ENCODE peak calls at places on chromosomes 2 and 18, in five cellular contexts. R, F, U, T and Q are unnamed samples.

GRCh38 chr18:75475228-75475627 is 47.7 kb upstream of the SMIM21 start:
- DNase-seq in R (no peak), F (peak), U (no peak), T (no peak), Q (no peak)

GRCh38 chr2:3238951-3239841 is 138.4 kb downstream of the EIPR1 start:
- DNase-seq in R (no peak), F (no peak), U (no peak), T (peak), Q (no peak)

GRCh38 chr18:10140928-10141327 is 227.1 kb downstream of the VAPA start:
- DNase-seq in R (no peak), F (no peak), U (no peak), T (no peak), Q (no peak)

GRCh38 chr18:13437801-13438506 is 219.4 kb downstream of the LDLRAD4 start:
- DNase-seq in R (no peak), F (no peak), U (no peak), T (no peak), Q (no peak)

GRCh38 chr2:225282858-225283693 is 116.4 kb upstream of the NYAP2 start:
- DNase-seq in R (peak), F (peak), U (no peak), T (peak), Q (peak)

GRCh38 chr2:127771756-127772155 is 39.2 kb downstream of the WDR33 start:
- DNase-seq in R (no peak), F (no peak), U (no peak), T (no peak), Q (no peak)

GRCh38 chr2:39668576-39668975 is 2.9 kb downstream of the TMEM178A start:
- DNase-seq in R (no peak), F (no peak), U (no peak), T (no peak), Q (no peak)

GRCh38 chr2:582792-583528 is 94.2 kb downstream of the TMEM18 start:
- DNase-seq in R (no peak), F (no peak), U (peak), T (no peak), Q (no peak)

GRCh38 chr18:55096261-55097026 is 137.2 kb upstream of the CCDC68 start:
- DNase-seq in R (peak), F (peak), U (no peak), T (peak), Q (peak)

GRCh38 chr2:216698895-216699294 is 3.5 kb upstream of the IGFBP5 start:
- DNase-seq in R (no peak), F (peak), U (no peak), T (peak), Q (peak)

GRCh38 chr18:50218432-50219197 is 23.7 kb upstream of the MYO5B start:
- DNase-seq in R (peak), F (peak), U (no peak), T (peak), Q (peak)

GRCh38 chr18:57797209-57797651 is 5.9 kb downstream of the ATP8B1 start:
- DNase-seq in R (no peak), F (peak), U (no peak), T (no peak), Q (no peak)

GRCh38 chr2:148970393-148970792 is 68.1 kb upstream of the LYPD6B start:
- DNase-seq in R (no peak), F (no peak), U (no peak), T (no peak), Q (no peak)

GRCh38 chr2:176490061-176490861 is 221.0 kb downstream of the MTX2 start:
- DNase-seq in R (peak), F (no peak), U (no peak), T (peak), Q (no peak)

GRCh38 chr2:9251154-9252001 is 44.8 kb downstream of the ASAP2 start:
- DNase-seq in R (no peak), F (no peak), U (no peak), T (no peak), Q (no peak)

GRCh38 chr2:55621802-55622201 is 4.4 kb upstream of the PPP4R3B start:
- DNase-seq in R (no peak), F (no peak), U (no peak), T (no peak), Q (no peak)

GRCh38 chr2:109214651-109215371 is 85.8 kb downstream of the SH3RF3 start:
- DNase-seq in R (no peak), F (no peak), U (no peak), T (no peak), Q (no peak)

GRCh38 chr2:160165996-160166395 is 34.1 kb downstream of the ITGB6 start:
- DNase-seq in R (no peak), F (no peak), U (no peak), T (no peak), Q (no peak)

GRCh38 chr2:127877626-127878025 is 8.1 kb downstream of the AMMECR1L start:
- DNase-seq in R (no peak), F (no peak), U (no peak), T (no peak), Q (no peak)

GRCh38 chr2:37052600-37053332 is 31.4 kb downstream of the HEATR5B start:
- DNase-seq in R (no peak), F (no peak), U (no peak), T (no peak), Q (no peak)

GRCh38 chr2:84545030-84545429 is 28.7 kb downstream of the DNAH6 start:
- DNase-seq in R (no peak), F (no peak), U (no peak), T (no peak), Q (no peak)

GRCh38 chr2:28979041-28979440 is 2.1 kb upstream of the TOGARAM2 start:
- DNase-seq in R (no peak), F (no peak), U (no peak), T (peak), Q (peak)

GRCh38 chr18:11981633-11982366 is 493 bp downstream of the IMPA2 start:
- DNase-seq in R (peak), F (peak), U (no peak), T (no peak), Q (peak)

GRCh38 chr18:45521777-45522176 is 93.5 kb upstream of the SLC14A2 start:
- DNase-seq in R (no peak), F (no peak), U (peak), T (peak), Q (no peak)

GRCh38 chr2:69601179-69601612 is 42.3 kb downstream of the AAK1 start:
- DNase-seq in R (no peak), F (peak), U (no peak), T (no peak), Q (no peak)

GRCh38 chr2:216583157-216583556 is 50.1 kb upstream of the IGFBP2 start:
- DNase-seq in R (no peak), F (no peak), U (no peak), T (no peak), Q (no peak)

GRCh38 chr2:18871430-18871829 is 282.1 kb upstream of the NT5C1B start:
- DNase-seq in R (no peak), F (no peak), U (no peak), T (no peak), Q (no peak)

GRCh38 chr18:12744103-12744502 is 41.3 kb downstream of the PSMG2 start:
- DNase-seq in R (no peak), F (peak), U (no peak), T (peak), Q (no peak)

GRCh38 chr2:147843864-147844690 is 752 bp upstream of the ACVR2A start:
- DNase-seq in R (peak), F (peak), U (peak), T (peak), Q (peak)

GRCh38 chr18:77061946-77062517 is 70.6 kb downstream of the MBP start:
- DNase-seq in R (no peak), F (no peak), U (no peak), T (no peak), Q (no peak)

GRCh38 chr2:100603414-100603813 is 40.6 kb downstream of the PDCL3 start:
- DNase-seq in R (no peak), F (no peak), U (no peak), T (no peak), Q (no peak)

GRCh38 chr18:46297621-46298020 is 193.4 kb downstream of the HAUS1 start:
- DNase-seq in R (no peak), F (no peak), U (no peak), T (no peak), Q (peak)

GRCh38 chr18:51128533-51128932 is 68.9 kb downstream of the MEX3C start:
- DNase-seq in R (no peak), F (no peak), U (no peak), T (no peak), Q (no peak)

GRCh38 chr2:174461221-174461620 is 25.6 kb downstream of the GPR155 start:
- DNase-seq in R (no peak), F (no peak), U (no peak), T (no peak), Q (no peak)

GRCh38 chr2:240355001-240355891 is 80.2 kb upstream of the GPC1 start:
- DNase-seq in R (no peak), F (peak), U (no peak), T (no peak), Q (no peak)